ENCODE peak calls at places on chromosomes 5 and 9, in eight cellular contexts. B is foreskin keratinocyte; U is GM06990; J is fibroblast of lung; I is choroid plexus epithelial cell; H is neural crest cell; Z is CD8-positive, alpha-beta T cell; G is uterus. P is an unnamed sample.

GRCh38 chr5:73534001-73534547 is 31.4 kb downstream of the ANKRA2 start:
- DNase-seq in B (no peak), U (no peak), J (peak), I (no peak), H (no peak), Z (no peak), G (no peak), P (no peak)

GRCh38 chr5:96934291-96934694 is 1.6 kb upstream of the LNPEP start:
- DNase-seq in B (no peak), U (no peak), J (no peak), I (no peak), H (peak), Z (no peak), G (no peak), P (no peak)

GRCh38 chr5:116084231-116084630 is 594 bp upstream of the COMMD10 start:
- DNase-seq in B (peak), U (peak), J (peak), I (peak), H (no peak), Z (no peak), G (no peak), P (no peak)

GRCh38 chr9:6564370-6564769 is 81.2 kb downstream of the GLDC start:
- DNase-seq in B (no peak), U (no peak), J (peak), I (peak), H (no peak), Z (no peak), G (no peak), P (no peak)

GRCh38 chr5:35202319-35203111 is 27.8 kb downstream of the PRLR start:
- DNase-seq in B (peak), U (no peak), J (peak), I (peak), H (peak), Z (peak), G (no peak), P (no peak)

GRCh38 chr5:143124593-143124992 is 278.9 kb downstream of the NR3C1 start:
- DNase-seq in B (no peak), U (no peak), J (no peak), I (no peak), H (no peak), Z (no peak), G (no peak), P (no peak)

GRCh38 chr5:147782053-147783028 is at the start of gene JAKMIP2:
- DNase-seq in B (no peak), U (peak), J (peak), I (peak), H (peak), Z (peak), G (peak), P (peak)

GRCh38 chr5:125050926-125051325 is 304.5 kb upstream of the ZNF608 start:
- DNase-seq in B (no peak), U (no peak), J (no peak), I (no peak), H (no peak), Z (no peak), G (no peak), P (no peak)

GRCh38 chr5:135680713-135681112 is 101.9 kb upstream of the CXCL14 start:
- DNase-seq in B (no peak), U (no peak), J (no peak), I (no peak), H (no peak), Z (no peak), G (no peak), P (no peak)

GRCh38 chr5:59842999-59843398 is 50.5 kb downstream of the PDE4D start:
- DNase-seq in B (no peak), U (no peak), J (peak), I (peak), H (no peak), Z (no peak), G (no peak), P (no peak)

DNA sequence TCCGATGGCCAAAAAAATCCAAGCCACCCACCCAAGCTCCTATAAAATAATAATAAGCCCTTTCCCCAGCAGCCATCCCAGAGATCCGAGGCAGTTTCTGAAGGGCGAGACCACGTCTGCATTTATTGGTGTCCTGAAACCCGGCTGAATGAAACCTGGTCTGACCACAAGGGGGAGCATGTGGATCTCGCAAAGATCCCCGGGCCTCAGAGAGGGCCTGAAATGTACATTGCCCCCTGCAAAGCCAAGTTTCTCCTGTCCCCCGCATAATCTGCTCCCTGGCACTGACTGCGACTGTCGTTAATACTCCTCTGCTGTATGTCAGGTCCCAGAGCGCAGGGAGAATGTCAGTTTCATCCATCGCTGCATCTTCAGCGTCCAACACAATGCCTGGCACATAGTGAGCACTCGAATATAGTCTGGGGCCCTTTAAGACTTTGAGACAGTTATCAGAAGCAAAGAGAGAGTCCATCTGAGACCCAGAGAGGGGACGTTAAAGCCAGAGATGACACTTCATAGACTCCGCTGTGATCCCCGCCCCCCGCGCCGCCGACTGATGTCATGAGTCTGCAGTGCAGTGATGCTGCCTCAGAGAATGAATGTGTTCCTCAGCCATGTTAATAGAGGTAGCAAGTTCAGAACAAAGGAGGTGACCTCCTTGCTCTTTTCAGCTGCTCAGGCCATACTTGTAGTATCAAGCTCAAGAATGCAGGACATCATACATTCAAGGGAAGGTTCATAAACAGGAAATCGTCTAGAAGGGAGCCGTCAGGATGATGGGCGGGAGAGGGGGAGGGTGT is 74.5 kb upstream of the BARHL1 start:
- DNase-seq in B (peak), U (no peak), J (peak), I (peak), H (peak), Z (peak), G (peak), P (no peak)
- TF ChIP-seq CTCF in B (peak), U (peak), J (peak), I (peak), H (peak), Z (peak), G (peak), P (peak)

DNA sequence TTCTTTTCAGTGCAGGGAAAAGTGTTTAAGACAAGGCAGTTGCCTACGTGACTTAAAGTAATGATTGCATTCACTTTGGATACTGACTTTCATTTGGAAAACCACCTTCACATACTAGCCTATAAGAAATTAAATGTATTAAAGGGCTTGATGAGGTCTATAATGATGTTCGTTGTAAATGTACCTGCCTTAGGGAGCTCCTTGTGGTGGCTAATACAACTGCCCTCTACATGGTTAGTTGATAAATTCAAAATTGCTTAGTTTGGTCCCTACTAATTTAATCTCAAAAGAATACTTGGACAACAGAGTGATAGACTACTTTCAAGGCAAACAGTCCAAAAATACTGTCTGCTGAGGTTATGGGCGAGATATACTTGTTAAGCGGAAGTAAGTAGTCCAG is 3.8 kb downstream of the VLDLR start:
- DNase-seq in B (no peak), U (no peak), J (no peak), I (no peak), H (no peak), Z (no peak), G (no peak), P (no peak)
- TF ChIP-seq CTCF in B (peak), U (no peak), J (no peak), I (peak), H (peak), Z (no peak), G (no peak), P (peak)

GRCh38 chr5:132407970-132408369 is 38.5 kb downstream of the SLC22A5 start:
- DNase-seq in B (no peak), U (no peak), J (no peak), I (no peak), H (no peak), Z (no peak), G (no peak), P (no peak)
- TF ChIP-seq CTCF in B (no peak), U (no peak), J (no peak), I (no peak), H (no peak), Z (no peak), G (no peak), P (no peak)

DNA sequence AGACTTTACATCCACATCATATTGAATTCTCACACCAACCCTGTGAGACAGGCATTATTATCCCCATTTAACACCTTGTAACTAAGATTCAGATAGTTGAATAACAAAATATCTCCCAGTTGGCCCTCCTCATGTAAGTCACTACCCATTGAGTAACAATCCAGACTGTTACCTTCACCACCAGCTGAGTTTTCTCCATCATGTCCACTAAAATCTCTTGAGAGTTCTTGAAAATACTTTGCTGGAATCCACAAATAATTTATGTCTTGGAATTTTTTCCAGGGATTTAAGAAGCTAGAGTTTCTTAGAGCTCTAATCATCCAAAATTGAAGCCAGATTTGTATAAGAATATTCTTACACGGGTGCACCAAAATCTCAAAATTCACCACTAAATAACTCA is 2.7 kb downstream of the PTPDC1 start:
- DNase-seq in B (no peak), U (no peak), J (peak), I (no peak), H (no peak), Z (no peak), G (no peak), P (no peak)
- TF ChIP-seq CTCF in B (no peak), U (no peak), J (no peak), I (no peak), H (no peak), Z (no peak), G (no peak), P (no peak)

GRCh38 chr5:137461636-137462596 is 37.2 kb downstream of the SPOCK1 start:
- DNase-seq in B (no peak), U (no peak), J (no peak), I (no peak), H (no peak), Z (no peak), G (no peak), P (no peak)
- TF ChIP-seq CTCF in B (no peak), U (peak), J (no peak), I (no peak), H (no peak), Z (no peak), G (no peak), P (no peak)

DNA sequence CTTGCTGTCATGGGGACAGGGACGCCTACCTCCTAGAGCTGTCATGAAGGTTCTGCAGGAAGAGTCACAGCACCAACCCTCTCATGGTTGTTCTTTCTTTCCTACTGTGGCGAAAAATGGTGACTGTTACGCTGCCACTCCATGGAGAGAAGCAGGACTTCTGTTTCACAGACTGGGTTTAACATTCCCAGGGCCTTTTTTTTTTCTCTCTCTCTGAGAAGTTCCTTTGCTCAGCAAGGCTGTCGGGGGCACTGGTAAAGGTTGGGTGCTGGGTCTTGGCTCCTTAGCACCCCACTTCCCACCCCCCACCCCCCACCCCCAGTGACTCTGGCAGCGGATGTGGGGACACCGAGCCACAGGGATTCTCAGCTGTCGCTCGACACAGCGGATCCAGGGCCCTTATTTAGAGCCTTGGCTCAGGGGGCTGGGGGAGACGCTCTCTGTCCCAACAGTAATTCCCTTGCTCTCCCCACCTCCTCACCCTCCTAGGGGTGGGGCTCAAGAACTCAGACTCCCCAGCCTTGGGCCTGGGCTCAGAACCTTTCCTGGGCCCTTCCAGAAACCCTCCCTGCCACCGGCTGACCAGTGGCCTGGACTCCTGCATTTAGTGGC is 34.4 kb downstream of the DUSP1 start:
- DNase-seq in B (no peak), U (no peak), J (peak), I (no peak), H (no peak), Z (no peak), G (no peak), P (no peak)
- TF ChIP-seq CTCF in B (peak), U (no peak), J (peak), I (no peak), H (no peak), Z (no peak), G (no peak), P (no peak)

GRCh38 chr9:34896112-34896511 is 62.0 kb upstream of the PHF24 start:
- DNase-seq in B (no peak), U (no peak), J (no peak), I (peak), H (no peak), Z (no peak), G (no peak), P (no peak)
- TF ChIP-seq CTCF in B (peak), U (peak), J (peak), I (peak), H (no peak), Z (peak), G (no peak), P (no peak)

P was measured in mesothelial cell of epicardium.